ENCODE peak calls at places on chromosomes 7 and 10, in ten cellular contexts. K is spleen, J is Peyer's patch, T is stomach, P is A549, V is tibial nerve, N is lower leg skin, I is prostate gland, E is endothelial cell of umbilical vein, Q is upper lobe of left lung. Y is an unnamed sample.

GRCh38 chr7:131546126-131546525 is 10.3 kb downstream of the PODXL start:
- DNase-seq in Q (no peak), V (no peak), K (peak), P (no peak), T (peak), J (no peak), I (no peak), N (no peak), E (peak), Y (no peak)

GRCh38 chr10:62001898-62002297 is 100.4 kb downstream of the ARID5B start:
- DNase-seq in I (no peak), N (no peak), T (no peak), Q (no peak), P (no peak), J (no peak), K (no peak), E (no peak), V (no peak), Y (no peak)

GRCh38 chr7:28678421-28678965 is 266.2 kb downstream of the CREB5 start:
- DNase-seq in V (no peak), J (no peak), P (no peak), N (no peak), E (no peak), I (no peak), Q (no peak), K (no peak), T (no peak), Y (no peak)

GRCh38 chr7:46319841-46320240 is 398.8 kb upstream of the IGFBP3 start:
- DNase-seq in E (no peak), V (no peak), K (no peak), I (no peak), J (no peak), Q (no peak), T (no peak), P (no peak), N (no peak), Y (no peak)

GRCh38 chr10:29576681-29577080 is 58.1 kb downstream of the SVIL start:
- DNase-seq in N (no peak), T (no peak), P (no peak), V (no peak), E (no peak), J (no peak), I (no peak), K (no peak), Q (no peak), Y (no peak)

GRCh38 chr7:1885465-1886226 is 215.6 kb downstream of the ELFN1 start:
- DNase-seq in T (no peak), N (no peak), E (no peak), V (no peak), I (no peak), K (no peak), Q (peak), J (no peak), P (no peak), Y (no peak)

GRCh38 chr7:74519395-74519794 is 65.7 kb downstream of the GTF2IRD1 start:
- DNase-seq in I (no peak), J (no peak), N (no peak), P (no peak), T (no peak), K (no peak), V (no peak), Q (no peak), E (no peak), Y (no peak)

GRCh38 chr7:7157177-7157886 is 25.0 kb upstream of the C1GALT1 start:
- DNase-seq in I (no peak), Q (no peak), J (peak), T (no peak), K (no peak), V (no peak), E (no peak), P (no peak), N (no peak), Y (no peak)

GRCh38 chr7:47638679-47639306 is 56.9 kb upstream of the TNS3 start:
- DNase-seq in Q (no peak), T (peak), P (no peak), V (no peak), N (peak), J (no peak), I (peak), E (no peak), K (no peak), Y (no peak)

GRCh38 chr7:29968683-29969457 is 20.7 kb downstream of the SCRN1 start:
- DNase-seq in K (no peak), N (no peak), J (no peak), Q (no peak), E (no peak), P (no peak), V (no peak), I (no peak), T (no peak), Y (no peak)

GRCh38 chr7:88268858-88269257 is 37.8 kb downstream of the STEAP4 start:
- DNase-seq in E (no peak), Q (no peak), T (no peak), P (no peak), V (no peak), N (no peak), I (no peak), J (no peak), K (no peak), Y (no peak)

GRCh38 chr10:42836771-42837468 is 54.3 kb downstream of the BMS1 start:
- DNase-seq in T (no peak), V (no peak), K (no peak), I (no peak), J (no peak), E (peak), N (no peak), Q (peak), P (peak), Y (no peak)

GRCh38 chr7:116138202-116138801 is 72.0 kb upstream of the TES start:
- DNase-seq in Q (no peak), J (no peak), E (peak), T (no peak), P (peak), N (no peak), K (no peak), V (no peak), I (peak), Y (no peak)

GRCh38 chr7:105653441-105654005 is 72.2 kb upstream of the EFCAB10 start:
- DNase-seq in I (no peak), V (no peak), N (no peak), K (no peak), T (peak), J (no peak), E (no peak), Q (no peak), P (no peak), Y (no peak)

GRCh38 chr7:105654095-105654686 is 72.9 kb upstream of the EFCAB10 start:
- DNase-seq in Q (no peak), N (no peak), E (no peak), V (no peak), I (no peak), J (no peak), K (no peak), P (no peak), T (no peak), Y (no peak)

GRCh38 chr7:105654994-105655900 is 74.0 kb upstream of the EFCAB10 start:
- DNase-seq in N (no peak), Q (no peak), E (peak), V (no peak), I (no peak), K (no peak), J (no peak), T (peak), P (no peak), Y (no peak)

GRCh38 chr7:105655901-105656380 is 74.6 kb upstream of the EFCAB10 start:
- DNase-seq in P (no peak), K (peak), V (no peak), J (no peak), E (no peak), N (no peak), I (no peak), Q (no peak), T (no peak), Y (no peak)

DNA sequence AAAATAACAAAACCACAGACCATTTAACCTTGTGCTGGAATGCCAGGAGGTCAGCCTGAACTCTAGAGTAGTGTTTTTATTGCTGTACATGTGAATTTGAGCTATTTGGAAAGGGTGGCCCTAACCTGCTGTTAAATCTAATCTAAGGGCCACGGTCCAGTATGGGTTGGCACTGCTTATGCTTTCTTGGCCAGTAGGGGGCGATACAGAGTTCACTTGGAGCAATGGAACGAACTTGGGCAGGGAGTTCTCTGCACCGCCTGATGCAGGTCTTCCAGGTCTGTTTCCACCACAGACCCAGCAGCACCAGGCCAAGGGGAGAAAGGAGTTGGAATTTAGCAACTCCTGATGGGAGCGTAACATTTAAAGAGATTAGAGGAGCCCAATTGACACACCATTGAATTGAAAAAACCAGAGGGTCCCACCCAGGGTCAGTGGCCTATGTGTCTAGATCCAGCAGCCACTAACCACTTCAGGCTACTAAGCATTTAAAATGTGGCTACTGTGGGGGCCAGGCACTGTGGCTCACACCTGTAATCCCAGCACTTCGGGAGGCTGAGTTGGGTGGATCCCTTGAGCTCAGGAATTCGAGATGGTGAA is 75.7 kb upstream of the EFCAB10 start:
- DNase-seq in J (peak), V (peak), Q (no peak), N (no peak), I (no peak), T (peak), K (no peak), P (peak), E (peak), Y (no peak)
- TF ChIP-seq CTCF in J (peak), V (peak), Q (peak), N (peak), I (peak), T (no peak), K (peak), P (peak), E (peak), Y (peak)

GRCh38 chr7:54825368-54825767 is 66.4 kb upstream of the SEC61G start:
- DNase-seq in Q (no peak), T (no peak), P (no peak), N (no peak), V (no peak), J (no peak), I (no peak), E (no peak), K (no peak), Y (no peak)

GRCh38 chr7:54823776-54824175 is 64.8 kb upstream of the SEC61G start:
- DNase-seq in Q (no peak), T (no peak), V (no peak), N (no peak), K (no peak), I (no peak), J (no peak), P (no peak), E (no peak), Y (no peak)

GRCh38 chr7:54827719-54828118 is 68.7 kb upstream of the SEC61G start:
- DNase-seq in P (no peak), N (no peak), T (no peak), E (no peak), V (no peak), Q (no peak), J (no peak), I (no peak), K (no peak), Y (no peak)

GRCh38 chr7:54824655-54825054 is 65.6 kb upstream of the SEC61G start:
- DNase-seq in V (no peak), I (no peak), T (no peak), K (no peak), J (no peak), N (no peak), P (no peak), E (no peak), Q (no peak), Y (no peak)
- TF ChIP-seq POLR2A in V (no peak), I (no peak), T (no peak), K (no peak), J (no peak), N (no peak), P (no peak), E (no peak), Q (no peak), Y (no peak)

GRCh38 chr10:110268931-110269640 is 35.6 kb downstream of the SMNDC1 start:
- DNase-seq in P (no peak), K (no peak), T (no peak), N (no peak), E (no peak), I (no peak), Q (no peak), J (no peak), V (no peak), Y (no peak)

GRCh38 chr10:110269641-110270318 is 34.9 kb downstream of the SMNDC1 start:
- DNase-seq in V (no peak), N (no peak), T (peak), E (no peak), Q (no peak), K (no peak), J (no peak), I (peak), P (no peak), Y (peak)

GRCh38 chr10:110265573-110266193 is 39.0 kb downstream of the SMNDC1 start:
- DNase-seq in J (no peak), V (no peak), I (no peak), E (no peak), N (no peak), P (no peak), K (no peak), T (no peak), Q (no peak), Y (no peak)

GRCh38 chr10:110267246-110267645 is 37.5 kb downstream of the SMNDC1 start:
- DNase-seq in V (no peak), Q (no peak), J (no peak), K (no peak), N (no peak), T (no peak), E (no peak), I (no peak), P (no peak), Y (no peak)

DNA sequence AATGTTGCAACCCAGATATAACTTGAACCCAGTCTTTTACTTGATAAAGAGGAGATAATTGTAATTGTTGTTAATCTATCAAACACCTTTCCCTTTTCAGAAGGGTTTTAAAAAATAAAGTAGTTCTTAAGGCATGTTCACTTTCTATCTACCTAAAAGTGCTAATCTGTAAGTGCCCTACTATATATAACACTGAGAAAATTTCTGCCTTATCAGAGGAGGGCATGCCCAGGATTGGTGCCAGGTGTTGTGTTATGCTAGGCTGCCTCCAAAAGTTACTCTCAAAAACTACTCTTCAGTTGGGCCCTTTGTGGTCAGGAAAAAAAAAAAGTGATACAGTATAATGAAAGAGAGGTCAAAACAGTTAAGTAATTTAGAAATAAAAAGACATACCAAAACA is 36.3 kb downstream of the SMNDC1 start:
- DNase-seq in Q (no peak), J (no peak), T (peak), E (no peak), V (no peak), P (no peak), I (no peak), K (no peak), N (no peak), Y (no peak)
- TF ChIP-seq CTCF in Q (no peak), J (no peak), T (no peak), E (no peak), V (no peak), P (no peak), I (no peak), K (no peak), N (no peak), Y (no peak)

GRCh38 chr7:91054374-91054773 is 209.9 kb upstream of the FZD1 start:
- DNase-seq in P (no peak), K (no peak), I (no peak), V (no peak), E (no peak), J (no peak), Q (no peak), T (no peak), N (no peak), Y (no peak)
- TF ChIP-seq POLR2A in P (no peak), K (no peak), I (no peak), V (no peak), E (no peak), J (no peak), Q (no peak), T (no peak), N (no peak), Y (no peak)

DNA sequence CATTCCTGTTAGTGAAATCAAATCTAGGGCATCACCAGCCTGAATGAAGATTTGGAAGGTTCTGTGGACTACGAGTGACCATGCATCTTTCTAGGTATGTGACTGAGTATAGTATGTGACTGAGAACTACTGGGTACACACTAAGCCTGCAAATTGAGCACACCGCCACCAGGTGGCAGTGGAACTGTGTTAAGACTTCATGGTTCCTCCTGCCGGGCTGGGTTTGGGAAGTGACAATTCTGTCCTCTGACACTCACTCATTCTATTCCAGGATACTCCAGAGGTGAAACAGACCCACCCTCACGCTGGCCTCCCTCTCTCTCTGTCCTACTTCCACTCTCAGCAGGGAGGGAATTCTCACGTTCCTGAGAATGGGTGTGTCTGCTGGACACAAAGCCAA is 84.0 kb upstream of the TMEM248 start:
- DNase-seq in K (peak), P (no peak), Q (no peak), T (peak), J (no peak), E (peak), N (no peak), I (no peak), V (no peak), Y (no peak)
- TF ChIP-seq CTCF in K (no peak), P (peak), Q (no peak), T (no peak), J (peak), E (peak), N (no peak), I (no peak), V (no peak), Y (no peak)

GRCh38 chr10:91907033-91907594 is 2.2 kb downstream of the FGFBP3 start:
- DNase-seq in Q (no peak), T (no peak), J (no peak), N (no peak), E (no peak), K (no peak), V (no peak), I (no peak), P (no peak), Y (no peak)

GRCh38 chr10:91909178-91909677 is at the start of gene FGFBP3:
- DNase-seq in E (no peak), P (peak), V (no peak), T (no peak), Q (no peak), K (no peak), I (no peak), J (no peak), N (no peak), Y (no peak)

GRCh38 chr10:91910467-91910866 is 1.2 kb upstream of the FGFBP3 start:
- DNase-seq in E (no peak), V (no peak), K (no peak), Q (no peak), T (no peak), I (no peak), J (no peak), P (no peak), N (no peak), Y (no peak)

GRCh38 chr10:91907914-91908357 is 1.4 kb downstream of the FGFBP3 start:
- DNase-seq in Q (no peak), I (no peak), T (no peak), K (no peak), J (peak), V (no peak), P (peak), E (no peak), N (no peak), Y (no peak)

DNA sequence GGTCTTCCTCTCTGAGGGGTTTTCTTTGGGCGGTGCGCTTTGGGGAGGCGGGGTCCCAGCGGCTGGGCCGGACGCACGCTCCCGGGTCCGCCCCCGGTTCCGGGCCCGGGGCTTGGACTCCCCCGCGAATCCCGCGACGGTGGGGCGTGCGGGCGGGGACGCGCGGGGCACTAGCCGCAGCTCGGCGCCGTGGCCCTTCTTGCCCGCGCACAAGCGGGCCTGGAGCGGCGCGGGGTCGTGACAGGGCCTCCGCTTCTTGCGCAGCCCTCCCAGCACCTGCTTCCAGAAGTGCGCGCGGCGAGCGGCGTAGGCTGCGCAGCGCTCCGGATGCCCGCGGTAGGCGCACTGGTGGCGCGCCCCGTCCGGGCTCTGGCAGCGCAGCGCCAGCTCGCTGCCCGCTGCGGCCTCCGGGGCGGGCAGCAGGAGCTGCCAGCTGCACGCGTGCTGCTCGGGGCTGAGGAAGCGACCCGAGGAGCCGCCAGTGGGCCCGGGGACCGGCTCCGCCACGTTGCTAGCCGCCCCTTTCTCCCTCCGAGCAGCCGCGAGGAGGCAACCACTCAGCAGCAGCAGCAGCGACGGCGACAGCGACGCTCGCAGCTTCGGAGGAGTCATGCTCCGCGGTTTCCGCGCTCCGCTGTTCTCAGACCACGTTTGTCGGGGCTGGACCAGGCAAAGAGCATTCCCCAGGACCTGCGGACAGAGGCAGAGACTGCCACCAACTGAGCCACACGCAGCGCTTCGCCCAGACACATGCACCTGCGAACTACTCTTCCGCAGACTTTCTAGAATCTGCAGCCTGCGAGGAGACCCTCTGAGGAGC is 718 bp downstream of the FGFBP3 start:
- DNase-seq in Q (peak), E (peak), N (peak), T (peak), P (peak), J (peak), V (peak), I (peak), K (peak), Y (peak)
- TF ChIP-seq POLR2A in Q (peak), E (no peak), N (no peak), T (no peak), P (peak), J (no peak), V (no peak), I (no peak), K (no peak), Y (no peak)

Y was measured in gastrocnemius medialis.